ENCODE peak calls at places on chromosome 18, in four cellular contexts. Q, V, O and F are unnamed samples.

GRCh38 chr18:28789460-28789859 is 612.5 kb upstream of the CDH2 start:
- DNase-seq in V (no peak), O (no peak), Q (no peak), F (no peak)

GRCh38 chr18:5512191-5512590 is 31.6 kb downstream of the EPB41L3 start:
- DNase-seq in V (no peak), O (no peak), Q (no peak), F (no peak)

GRCh38 chr18:8798996-8799395 is 93.6 kb downstream of the MTCL1 start:
- DNase-seq in O (no peak), Q (no peak), V (no peak), F (no peak)

GRCh38 chr18:69158949-69159348 is 241.7 kb upstream of the DOK6 start:
- DNase-seq in V (no peak), Q (no peak), O (no peak), F (no peak)

GRCh38 chr18:31671951-31672350 is 12.4 kb downstream of the B4GALT6 start:
- DNase-seq in O (no peak), V (no peak), Q (no peak), F (no peak)

GRCh38 chr18:13915973-13916372 is 637 bp upstream of the MC2R start:
- DNase-seq in V (peak; percentile 81), Q (peak; percentile 16), O (no peak), F (no peak)

GRCh38 chr18:24930974-24931373 is 421.0 kb downstream of the ZNF521 start:
- DNase-seq in Q (no peak), V (no peak), O (no peak), F (no peak)

GRCh38 chr18:76449110-76449453 is 46.0 kb downstream of the ZNF516 start:
- DNase-seq in Q (no peak), O (no peak), V (no peak), F (no peak)

GRCh38 chr18:33755918-33756590 is 178.0 kb downstream of the ASXL3 start:
- DNase-seq in V (no peak), O (no peak), Q (no peak), F (no peak)

GRCh38 chr18:48460929-48461583 is 51.9 kb upstream of the ZBTB7C start:
- DNase-seq in O (no peak), Q (no peak), V (no peak), F (no peak)

GRCh38 chr18:77866309-77866708 is 616.7 kb downstream of the GALR1 start:
- DNase-seq in V (no peak), Q (no peak), O (no peak), F (no peak)

GRCh38 chr18:77339093-77339492 is 89.4 kb downstream of the GALR1 start:
- DNase-seq in Q (no peak), O (no peak), V (no peak), F (no peak)

GRCh38 chr18:59456657-59457056 is 97.6 kb upstream of the LMAN1 start:
- DNase-seq in Q (no peak), O (no peak), V (no peak), F (no peak)

GRCh38 chr18:8780227-8780626 is 74.9 kb downstream of the MTCL1 start:
- DNase-seq in O (peak; percentile 64), V (no peak), Q (no peak), F (no peak)

GRCh38 chr18:75896865-75897264 is 469.4 kb upstream of the SMIM21 start:
- DNase-seq in O (no peak), V (no peak), Q (peak; percentile 40), F (no peak)

GRCh38 chr18:42052137-42052708 is 97.2 kb downstream of the PIK3C3 start:
- DNase-seq in Q (no peak), V (no peak), O (no peak), F (no peak)

GRCh38 chr18:3218817-3219216 is 951 bp downstream of the MYOM1 start:
- DNase-seq in Q (peak; percentile 40), V (no peak), O (no peak), F (no peak)
- H3K4me1 ChIP-seq in Q (peaks cover 25% of the 10 kb centered on the region), V (peaks cover 1% of the 10 kb centered on the region), O (peaks cover 14% of the 10 kb centered on the region), F (no peaks in the 10 kb centered on the region)

GRCh38 chr18:10143601-10144000 is 229.8 kb downstream of the VAPA start:
- DNase-seq in V (peak; percentile 53), O (no peak), Q (no peak), F (no peak)
- H3K4me3 ChIP-seq in V (no peak overlapping the region), O (no peak overlapping the region), Q (no peak overlapping the region), F (no peak overlapping the region)

GRCh38 chr18:73218293-73218692 is 350.5 kb upstream of the NETO1 start:
- DNase-seq in Q (no peak), V (no peak), O (no peak), F (no peak)

GRCh38 chr18:73214970-73215369 is 347.2 kb upstream of the NETO1 start:
- DNase-seq in Q (no peak), O (no peak), V (no peak), F (no peak)

DNA sequence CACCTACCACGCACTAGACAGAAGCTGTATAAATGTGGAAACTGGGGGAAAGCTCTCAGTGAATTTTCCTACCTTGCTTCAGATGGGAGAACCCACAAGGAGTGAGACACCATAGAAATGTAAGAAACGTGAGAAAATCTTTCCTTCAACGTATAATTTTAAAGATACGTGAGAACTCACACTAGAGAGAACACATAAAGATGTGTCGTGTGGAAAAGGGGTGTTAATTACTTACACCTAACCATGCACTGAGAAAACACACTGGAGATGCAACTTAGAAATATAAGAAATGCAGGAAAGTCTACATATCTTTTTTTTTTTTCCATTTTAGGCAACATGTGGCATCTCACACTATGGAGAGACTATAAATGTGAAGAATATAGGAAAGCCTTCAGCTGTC is 352.9 kb upstream of the NETO1 start:
- DNase-seq in V (no peak), O (no peak), Q (no peak), F (no peak)
- H3K9me3 ChIP-seq in V (no peaks in the 10 kb centered on the region), O (no peaks in the 10 kb centered on the region), Q (no peaks in the 10 kb centered on the region), F (no peaks in the 10 kb centered on the region)

GRCh38 chr18:63210531-63210930 is 109.0 kb downstream of the BCL2 start:
- DNase-seq in V (no peak), Q (no peak), O (no peak), F (no peak)
- H3K4me1 ChIP-seq in V (no peaks in the 10 kb centered on the region), Q (peaks cover 3% of the 10 kb centered on the region), O (no peaks in the 10 kb centered on the region), F (peaks cover 73% of the 10 kb centered on the region)

GRCh38 chr18:60469396-60469795 is 96.8 kb upstream of the MC4R start:
- DNase-seq in Q (no peak), O (no peak), V (no peak), F (no peak)
- H3K4me3 ChIP-seq in Q (no peak overlapping the region), O (no peak overlapping the region), V (peak overlapping the region; percentile 25), F (no peak overlapping the region)

DNA sequence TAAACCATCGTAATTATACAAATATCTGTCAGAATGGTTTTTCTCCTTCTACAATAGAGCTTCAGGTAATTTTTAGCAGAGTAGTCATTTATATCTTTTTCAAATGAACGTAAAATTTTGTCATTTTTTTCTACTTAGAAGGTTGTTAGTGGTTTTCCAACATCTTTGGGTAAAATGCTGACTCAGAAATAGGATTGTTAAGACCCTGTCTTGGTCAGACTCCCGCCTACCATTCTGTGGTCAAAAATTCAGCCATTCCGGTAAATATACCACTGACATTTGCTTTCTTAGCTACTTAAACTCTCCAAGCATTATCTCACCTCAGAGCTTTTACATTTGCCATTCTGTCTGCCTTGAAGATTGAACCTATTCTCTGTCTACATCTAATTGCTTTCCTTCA is 154.1 kb upstream of the CDH19 start:
- DNase-seq in Q (no peak), V (no peak), O (no peak), F (no peak)
- H3K9me3 ChIP-seq in Q (no peaks in the 10 kb centered on the region), V (no peaks in the 10 kb centered on the region), O (no peaks in the 10 kb centered on the region), F (no peaks in the 10 kb centered on the region)